ENCODE peak calls at places on chromosomes 1 and 21, in five cellular contexts. One of them, this sample, is unnamed.

GRCh38 chr1:245735831-245736530 is 581.2 kb downstream of the KIF26B start:
- DNase-seq in right lobe of liver: no peak
- DNase-seq in IMR-90: peak
- DNase-seq in A549: no peak
- DNase-seq in body of pancreas: no peak
- DNase-seq in this sample: no peak

GRCh38 chr1:54945393-54945936 is 35.0 kb upstream of the TMEM61 start:
- DNase-seq in right lobe of liver: peak
- DNase-seq in IMR-90: no peak
- DNase-seq in A549: peak
- DNase-seq in body of pancreas: no peak
- DNase-seq in this sample: no peak

GRCh38 chr21:45420623-45421041 is 15.7 kb downstream of the COL18A1 start:
- DNase-seq in right lobe of liver: peak
- DNase-seq in IMR-90: no peak
- DNase-seq in A549: peak
- DNase-seq in body of pancreas: peak
- DNase-seq in this sample: peak

GRCh38 chr1:228464487-228464983 is 22.6 kb upstream of the RNF187 start:
- DNase-seq in right lobe of liver: peak
- DNase-seq in IMR-90: peak
- DNase-seq in A549: peak
- DNase-seq in body of pancreas: peak
- DNase-seq in this sample: peak

GRCh38 chr1:48061162-48062136 is 64.3 kb upstream of the TRABD2B start:
- DNase-seq in right lobe of liver: peak
- DNase-seq in IMR-90: peak
- DNase-seq in A549: peak
- DNase-seq in body of pancreas: peak
- DNase-seq in this sample: no peak

GRCh38 chr1:115251856-115252255 is 86.2 kb downstream of the NGF start:
- DNase-seq in right lobe of liver: no peak
- DNase-seq in IMR-90: peak
- DNase-seq in A549: no peak
- DNase-seq in body of pancreas: peak
- DNase-seq in this sample: no peak

GRCh38 chr1:115976900-115977480 is 677 bp downstream of the SLC22A15 start:
- DNase-seq in right lobe of liver: no peak
- DNase-seq in IMR-90: no peak
- DNase-seq in A549: no peak
- DNase-seq in body of pancreas: no peak
- DNase-seq in this sample: no peak

GRCh38 chr1:181100924-181101323 is 12.4 kb downstream of the IER5 start:
- DNase-seq in right lobe of liver: no peak
- DNase-seq in IMR-90: no peak
- DNase-seq in A549: no peak
- DNase-seq in body of pancreas: no peak
- DNase-seq in this sample: no peak

GRCh38 chr1:187921426-187921825 is 1092.7 kb downstream of the PLA2G4A start:
- DNase-seq in right lobe of liver: no peak
- DNase-seq in IMR-90: peak
- DNase-seq in A549: peak
- DNase-seq in body of pancreas: no peak
- DNase-seq in this sample: no peak

GRCh38 chr1:186643600-186643999 is 36.6 kb downstream of the PTGS2 start:
- DNase-seq in right lobe of liver: no peak
- DNase-seq in IMR-90: peak
- DNase-seq in A549: peak
- DNase-seq in body of pancreas: no peak
- DNase-seq in this sample: no peak

GRCh38 chr1:214067853-214068703 is 80.3 kb downstream of the PROX1 start:
- DNase-seq in right lobe of liver: no peak
- DNase-seq in IMR-90: no peak
- DNase-seq in A549: no peak
- DNase-seq in body of pancreas: no peak
- DNase-seq in this sample: no peak

GRCh38 chr1:83839566-83840173 is 159.3 kb downstream of the TTLL7 start:
- DNase-seq in right lobe of liver: no peak
- DNase-seq in IMR-90: peak
- DNase-seq in A549: no peak
- DNase-seq in body of pancreas: no peak
- DNase-seq in this sample: no peak

GRCh38 chr1:18721066-18721465 is 90.4 kb downstream of the PAX7 start:
- DNase-seq in right lobe of liver: no peak
- DNase-seq in IMR-90: no peak
- DNase-seq in A549: no peak
- DNase-seq in body of pancreas: no peak
- DNase-seq in this sample: no peak

GRCh38 chr21:25997788-25998611 is 172.6 kb downstream of the APP start:
- DNase-seq in right lobe of liver: peak
- DNase-seq in IMR-90: no peak
- DNase-seq in A549: no peak
- DNase-seq in body of pancreas: peak
- DNase-seq in this sample: no peak

GRCh38 chr21:46095814-46096595 is 1.9 kb upstream of the COL6A2 start:
- DNase-seq in right lobe of liver: no peak
- DNase-seq in IMR-90: no peak
- DNase-seq in A549: no peak
- DNase-seq in body of pancreas: no peak
- DNase-seq in this sample: no peak

GRCh38 chr1:12433323-12434053 is 184.5 kb downstream of the DHRS3 start:
- DNase-seq in right lobe of liver: peak
- DNase-seq in IMR-90: peak
- DNase-seq in A549: peak
- DNase-seq in body of pancreas: peak
- DNase-seq in this sample: peak

GRCh38 chr21:14603202-14603601 is 57.1 kb upstream of the SAMSN1 start:
- DNase-seq in right lobe of liver: no peak
- DNase-seq in IMR-90: peak
- DNase-seq in A549: no peak
- DNase-seq in body of pancreas: no peak
- DNase-seq in this sample: no peak

GRCh38 chr1:153543738-153544135 is 1.9 kb downstream of the S100A4 start:
- DNase-seq in right lobe of liver: no peak
- DNase-seq in IMR-90: no peak
- DNase-seq in A549: no peak
- DNase-seq in body of pancreas: no peak
- DNase-seq in this sample: peak

GRCh38 chr1:232416026-232416568 is 213.8 kb downstream of the SIPA1L2 start:
- DNase-seq in right lobe of liver: no peak
- DNase-seq in IMR-90: no peak
- DNase-seq in A549: no peak
- DNase-seq in body of pancreas: no peak
- DNase-seq in this sample: no peak

GRCh38 chr1:163131981-163132380 is 62.8 kb downstream of the RGS4 start:
- DNase-seq in right lobe of liver: no peak
- DNase-seq in IMR-90: no peak
- DNase-seq in A549: no peak
- DNase-seq in body of pancreas: no peak
- DNase-seq in this sample: no peak

GRCh38 chr1:79966438-79966837 is 959.9 kb upstream of the ADGRL4 start:
- DNase-seq in right lobe of liver: no peak
- DNase-seq in IMR-90: no peak
- DNase-seq in A549: no peak
- DNase-seq in body of pancreas: no peak
- DNase-seq in this sample: no peak

GRCh38 chr1:14366361-14367018 is 232.0 kb upstream of the KAZN start:
- DNase-seq in right lobe of liver: no peak
- DNase-seq in IMR-90: no peak
- DNase-seq in A549: no peak
- DNase-seq in body of pancreas: no peak
- DNase-seq in this sample: no peak

GRCh38 chr1:36486088-36486435 is 3.3 kb upstream of the CSF3R start:
- DNase-seq in right lobe of liver: no peak
- DNase-seq in IMR-90: no peak
- DNase-seq in A549: no peak
- DNase-seq in body of pancreas: no peak
- DNase-seq in this sample: no peak

GRCh38 chr1:200896571-200897187 is 2.0 kb downstream of the INAVA start:
- DNase-seq in right lobe of liver: peak
- DNase-seq in IMR-90: no peak
- DNase-seq in A549: peak
- DNase-seq in body of pancreas: peak
- DNase-seq in this sample: no peak
- H3K27ac ChIP-seq in right lobe of liver: no peak
- H3K27ac ChIP-seq in IMR-90: no peak
- H3K27ac ChIP-seq in A549: peak
- H3K27ac ChIP-seq in body of pancreas: peak
- H3K27ac ChIP-seq in this sample: no peak

DNA sequence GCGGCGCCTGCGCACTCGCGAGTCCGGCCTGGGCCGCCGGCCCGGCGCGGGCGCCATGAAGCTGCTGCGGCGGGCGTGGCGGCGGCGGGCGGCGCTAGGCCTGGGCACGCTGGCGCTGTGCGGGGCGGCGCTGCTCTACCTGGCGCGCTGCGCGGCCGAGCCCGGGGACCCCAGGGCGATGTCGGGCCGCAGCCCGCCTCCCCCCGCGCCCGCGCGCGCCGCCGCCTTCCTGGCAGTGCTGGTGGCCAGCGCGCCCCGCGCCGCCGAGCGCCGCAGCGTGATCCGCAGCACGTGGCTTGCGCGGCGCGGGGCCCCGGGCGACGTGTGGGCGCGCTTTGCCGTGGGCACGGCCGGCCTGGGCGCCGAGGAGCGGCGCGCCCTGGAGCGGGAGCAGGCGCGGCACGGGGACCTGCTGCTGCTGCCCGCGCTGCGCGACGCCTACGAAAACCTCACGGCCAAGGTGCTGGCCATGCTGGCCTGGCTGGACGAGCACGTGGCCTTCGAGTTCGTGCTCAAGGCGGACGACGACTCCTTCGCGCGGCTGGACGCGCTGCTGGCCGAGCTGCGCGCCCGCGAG is at the start of gene B3GALT6:
- DNase-seq in right lobe of liver: no peak
- DNase-seq in IMR-90: peak
- DNase-seq in A549: no peak
- DNase-seq in body of pancreas: no peak
- DNase-seq in this sample: no peak
- TF ChIP-seq POLR2A in right lobe of liver: no peak
- TF ChIP-seq POLR2A in IMR-90: no peak
- TF ChIP-seq POLR2A in A549: peak
- TF ChIP-seq POLR2A in body of pancreas: no peak
- TF ChIP-seq POLR2A in this sample: no peak

DNA sequence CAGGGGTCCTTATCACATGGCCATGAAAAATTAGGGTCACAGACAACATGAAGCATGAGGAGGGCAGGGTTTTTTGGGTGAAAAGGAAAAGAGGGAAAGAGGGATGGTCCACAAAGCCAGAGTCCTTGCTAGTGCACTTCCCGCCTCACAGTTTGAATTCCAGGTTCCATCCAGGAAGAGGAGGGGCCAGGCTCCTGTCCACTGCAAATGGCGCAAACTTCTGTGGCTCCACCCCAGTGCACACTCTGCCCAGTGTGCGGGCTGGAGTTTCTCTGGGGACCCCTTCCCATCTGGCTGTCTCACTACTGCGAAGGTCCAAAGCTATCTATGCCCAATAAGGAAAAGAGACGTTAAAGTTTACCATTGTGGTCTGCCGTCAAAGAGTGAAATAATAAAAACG is 17.8 kb downstream of the AIM2 start:
- DNase-seq in right lobe of liver: no peak
- DNase-seq in IMR-90: no peak
- DNase-seq in A549: no peak
- DNase-seq in body of pancreas: no peak
- DNase-seq in this sample: no peak
- H3K27ac ChIP-seq in right lobe of liver: no peak
- H3K27ac ChIP-seq in IMR-90: no peak
- H3K27ac ChIP-seq in A549: no peak
- H3K27ac ChIP-seq in body of pancreas: no peak
- H3K27ac ChIP-seq in this sample: no peak

GRCh38 chr1:167819849-167820683 is 93.9 kb downstream of the ADCY10 start:
- DNase-seq in right lobe of liver: peak
- DNase-seq in IMR-90: peak
- DNase-seq in A549: peak
- DNase-seq in body of pancreas: peak
- DNase-seq in this sample: peak
- TF ChIP-seq POLR2A in right lobe of liver: peak
- TF ChIP-seq POLR2A in IMR-90: peak
- TF ChIP-seq POLR2A in A549: peak
- TF ChIP-seq POLR2A in body of pancreas: peak
- TF ChIP-seq POLR2A in this sample: no peak

This sample was measured in sigmoid colon.